ENCODE peak calls at places on chromosomes 6 and 20, in ten cellular contexts. I, U, L, N, V, D, J, M, E and S are unnamed samples.
A peak's percentile ranks its signal among the peaks of the same experiment; 100 is the strongest.

GRCh38 chr20:39110819-39111136 is 148.6 kb downstream of the DHX35 start:
- DNase-seq in E (no peak), M (no peak), L (no peak), V (no peak), J (no peak), N (no peak), I (no peak), D (no peak), U (no peak), S (no peak)

GRCh38 chr20:25579081-25579770 is 6.1 kb downstream of the NINL start:
- DNase-seq in U (peak; percentile 26), M (no peak), J (no peak), N (no peak), I (peak; percentile 69), E (no peak), V (no peak), L (no peak), D (no peak), S (no peak)

GRCh38 chr20:11302436-11302835 is 615.3 kb upstream of the BTBD3 start:
- DNase-seq in J (no peak), M (no peak), E (no peak), N (no peak), D (no peak), L (no peak), U (no peak), I (no peak), V (no peak), S (peak; percentile 51)

GRCh38 chr6:135212935-135213334 is 31.8 kb downstream of the MYB start:
- DNase-seq in U (no peak), E (no peak), D (no peak), N (no peak), L (no peak), V (no peak), J (no peak), M (no peak), I (no peak), S (no peak)

GRCh38 chr20:58708246-58708931 is 15.8 kb downstream of the NPEPL1 start:
- DNase-seq in D (no peak), N (peak; percentile 28), E (no peak), V (no peak), M (no peak), I (no peak), U (no peak), L (no peak), J (no peak), S (no peak)

GRCh38 chr20:43752561-43753301 is 25.9 kb upstream of the GTSF1L start:
- DNase-seq in M (no peak), D (no peak), N (no peak), L (no peak), J (no peak), U (no peak), I (no peak), V (no peak), E (no peak), S (no peak)

GRCh38 chr20:42795399-42795798 is 394.3 kb downstream of the PTPRT start:
- DNase-seq in L (no peak), U (no peak), D (no peak), E (no peak), N (no peak), I (peak; percentile 89), V (no peak), M (no peak), J (no peak), S (no peak)

GRCh38 chr6:163872335-163872734 is 457.8 kb downstream of the QKI start:
- DNase-seq in J (no peak), D (no peak), I (no peak), V (no peak), M (no peak), U (no peak), N (no peak), L (no peak), E (no peak), S (peak; percentile 84)

GRCh38 chr6:64325093-64325492 is 689.5 kb downstream of the PHF3 start:
- DNase-seq in L (no peak), M (no peak), I (no peak), D (no peak), N (no peak), V (no peak), E (no peak), J (no peak), U (no peak), S (no peak)

GRCh38 chr6:10722570-10722819 is 375 bp upstream of the TMEM14C start:
- DNase-seq in E (no peak), N (no peak), J (no peak), D (no peak), I (no peak), V (no peak), M (no peak), L (no peak), U (no peak), S (no peak)

GRCh38 chr6:159913375-159913774 is 22.6 kb downstream of the MAS1 start:
- DNase-seq in D (no peak), U (no peak), V (no peak), L (no peak), J (no peak), E (no peak), M (no peak), I (no peak), N (no peak), S (no peak)

GRCh38 chr20:19284400-19285178 is 72.1 kb downstream of the SLC24A3 start:
- DNase-seq in N (no peak), J (no peak), D (no peak), M (no peak), V (no peak), L (no peak), E (no peak), U (no peak), I (no peak), S (no peak)

GRCh38 chr6:75488026-75488425 is 5.6 kb downstream of the FILIP1 start:
- DNase-seq in J (no peak), I (no peak), N (no peak), D (no peak), U (no peak), L (no peak), M (no peak), V (no peak), E (no peak), S (peak; percentile 36)

GRCh38 chr6:31158863-31159855 is 770 bp downstream of the TCF19 start:
- DNase-seq in L (peak; percentile 27), I (peak; percentile 12), U (no peak), M (no peak), D (no peak), N (no peak), V (no peak), J (no peak), E (no peak), S (no peak)

GRCh38 chr6:11251553-11252358 is 19.3 kb upstream of the NEDD9 start:
- DNase-seq in D (no peak), M (no peak), N (peak; percentile 86), V (peak; percentile 33), L (no peak), I (no peak), J (no peak), U (no peak), E (no peak), S (no peak)

GRCh38 chr20:32040142-32040953 is 11.7 kb upstream of the HCK start:
- DNase-seq in E (no peak), M (no peak), L (no peak), U (no peak), I (no peak), N (no peak), V (peak; percentile 21), J (no peak), D (no peak), S (no peak)

GRCh38 chr20:44961868-44962267 is 1.7 kb upstream of the TOMM34 start:
- DNase-seq in V (no peak), U (no peak), I (no peak), L (no peak), J (no peak), M (no peak), N (no peak), E (no peak), D (no peak), S (no peak)

GRCh38 chr6:8234316-8234715 is 132.0 kb upstream of the EEF1E1 start:
- DNase-seq in E (no peak), U (no peak), D (no peak), J (no peak), L (no peak), I (no peak), M (no peak), V (no peak), N (no peak), S (no peak)

GRCh38 chr6:107813555-107814194 is 10.4 kb downstream of the SCML4 start:
- DNase-seq in J (no peak), D (no peak), I (no peak), V (no peak), N (no peak), E (no peak), M (no peak), L (no peak), U (no peak), S (no peak)

GRCh38 chr6:12529364-12530019 is 187.1 kb upstream of the PHACTR1 start:
- DNase-seq in E (no peak), V (no peak), M (no peak), L (no peak), J (no peak), D (no peak), U (no peak), I (no peak), N (no peak), S (no peak)

GRCh38 chr6:25499851-25500250 is 152.2 kb upstream of the SCGN start:
- DNase-seq in E (no peak), M (no peak), J (no peak), V (no peak), L (no peak), N (no peak), U (no peak), I (no peak), D (no peak), S (no peak)

GRCh38 chr20:46160661-46161060 is 42.5 kb downstream of the CD40 start:
- DNase-seq in I (no peak), E (no peak), U (no peak), N (no peak), M (no peak), J (no peak), L (no peak), D (no peak), V (no peak), S (no peak)

GRCh38 chr6:112429226-112429625 is 82.1 kb downstream of the RFPL4B start:
- DNase-seq in N (no peak), V (no peak), M (no peak), L (no peak), E (no peak), I (no peak), D (peak; percentile 7), U (no peak), J (no peak), S (no peak)

GRCh38 chr6:108732101-108732870 is 115.9 kb upstream of the ARMC2 start:
- DNase-seq in V (no peak), D (no peak), I (no peak), U (no peak), L (no peak), M (no peak), N (no peak), E (no peak), J (peak; percentile 19), S (no peak)

GRCh38 chr6:24936641-24937317 is 1.0 kb upstream of the RIPOR2 start:
- DNase-seq in V (no peak), E (peak; percentile 33), U (no peak), N (no peak), M (no peak), D (no peak), J (no peak), I (no peak), L (no peak), S (no peak)

GRCh38 chr6:40152701-40153100 is 218.4 kb upstream of the MOCS1 start:
- DNase-seq in J (no peak), D (no peak), M (no peak), V (no peak), I (no peak), U (no peak), E (no peak), L (no peak), N (no peak), S (no peak)

GRCh38 chr6:28658475-28659249 is 133.0 kb downstream of the GPX5 start:
- DNase-seq in N (no peak), L (no peak), M (no peak), D (no peak), I (no peak), J (no peak), E (no peak), U (no peak), V (no peak), S (no peak)

GRCh38 chr6:133707456-133707855 is 181.5 kb upstream of the TCF21 start:
- DNase-seq in I (no peak), V (no peak), L (no peak), N (no peak), U (peak; percentile 24), D (no peak), M (no peak), E (no peak), J (no peak), S (peak; percentile 79)